ENCODE peak calls at places on chromosomes 4 and X, in ten cellular contexts. One of them, this sample, is unnamed.

GRCh38 chrX:63506320-63506719 is 155.2 kb upstream of the SPIN4 start:
- DNase-seq in psoas muscle: no peak
- DNase-seq in skeletal muscle cell: no peak
- DNase-seq in right atrium auricular region: no peak
- DNase-seq in NT2/D1: peak
- DNase-seq in prostate gland: no peak
- DNase-seq in cardiac muscle cell: peak
- DNase-seq in CD4-positive, CD25-positive, alpha-beta regulatory T cell: peak
- DNase-seq in tibial artery: no peak
- DNase-seq in fibroblast of pulmonary artery: peak
- DNase-seq in this sample: no peak

GRCh38 chrX:9614016-9614415 is 149.2 kb downstream of the TBL1X start:
- DNase-seq in psoas muscle: no peak
- DNase-seq in skeletal muscle cell: no peak
- DNase-seq in right atrium auricular region: no peak
- DNase-seq in NT2/D1: no peak
- DNase-seq in prostate gland: no peak
- DNase-seq in cardiac muscle cell: no peak
- DNase-seq in CD4-positive, CD25-positive, alpha-beta regulatory T cell: no peak
- DNase-seq in tibial artery: no peak
- DNase-seq in fibroblast of pulmonary artery: peak
- DNase-seq in this sample: no peak

GRCh38 chrX:37367946-37368345 is 18.8 kb downstream of the PRRG1 start:
- DNase-seq in psoas muscle: no peak
- DNase-seq in skeletal muscle cell: no peak
- DNase-seq in right atrium auricular region: no peak
- DNase-seq in NT2/D1: no peak
- DNase-seq in prostate gland: no peak
- DNase-seq in cardiac muscle cell: no peak
- DNase-seq in CD4-positive, CD25-positive, alpha-beta regulatory T cell: no peak
- DNase-seq in tibial artery: no peak
- DNase-seq in fibroblast of pulmonary artery: peak
- DNase-seq in this sample: no peak

GRCh38 chr4:13640149-13640671 is 12.7 kb upstream of the BOD1L1 start:
- DNase-seq in psoas muscle: no peak
- DNase-seq in skeletal muscle cell: peak
- DNase-seq in right atrium auricular region: no peak
- DNase-seq in NT2/D1: peak
- DNase-seq in prostate gland: no peak
- DNase-seq in cardiac muscle cell: no peak
- DNase-seq in CD4-positive, CD25-positive, alpha-beta regulatory T cell: no peak
- DNase-seq in tibial artery: no peak
- DNase-seq in fibroblast of pulmonary artery: peak
- DNase-seq in this sample: no peak

GRCh38 chr4:100962698-100963097 is 384.6 kb downstream of the PPP3CA start:
- DNase-seq in psoas muscle: no peak
- DNase-seq in skeletal muscle cell: no peak
- DNase-seq in right atrium auricular region: no peak
- DNase-seq in NT2/D1: no peak
- DNase-seq in prostate gland: no peak
- DNase-seq in cardiac muscle cell: no peak
- DNase-seq in CD4-positive, CD25-positive, alpha-beta regulatory T cell: no peak
- DNase-seq in tibial artery: no peak
- DNase-seq in fibroblast of pulmonary artery: no peak
- DNase-seq in this sample: no peak

GRCh38 chrX:80432441-80432840 is 12.2 kb downstream of the TENT5D start:
- DNase-seq in psoas muscle: no peak
- DNase-seq in skeletal muscle cell: no peak
- DNase-seq in right atrium auricular region: no peak
- DNase-seq in NT2/D1: no peak
- DNase-seq in prostate gland: no peak
- DNase-seq in cardiac muscle cell: no peak
- DNase-seq in CD4-positive, CD25-positive, alpha-beta regulatory T cell: no peak
- DNase-seq in tibial artery: no peak
- DNase-seq in fibroblast of pulmonary artery: no peak
- DNase-seq in this sample: no peak

GRCh38 chr4:79078339-79078738 is 139.1 kb upstream of the PAQR3 start:
- DNase-seq in psoas muscle: no peak
- DNase-seq in skeletal muscle cell: no peak
- DNase-seq in right atrium auricular region: no peak
- DNase-seq in NT2/D1: no peak
- DNase-seq in prostate gland: peak
- DNase-seq in cardiac muscle cell: no peak
- DNase-seq in CD4-positive, CD25-positive, alpha-beta regulatory T cell: no peak
- DNase-seq in tibial artery: peak
- DNase-seq in fibroblast of pulmonary artery: no peak
- DNase-seq in this sample: no peak

GRCh38 chrX:150410513-150410912 is 47.4 kb downstream of the MAMLD1 start:
- DNase-seq in psoas muscle: no peak
- DNase-seq in skeletal muscle cell: no peak
- DNase-seq in right atrium auricular region: no peak
- DNase-seq in NT2/D1: no peak
- DNase-seq in prostate gland: no peak
- DNase-seq in cardiac muscle cell: no peak
- DNase-seq in CD4-positive, CD25-positive, alpha-beta regulatory T cell: peak
- DNase-seq in tibial artery: no peak
- DNase-seq in fibroblast of pulmonary artery: no peak
- DNase-seq in this sample: no peak

GRCh38 chrX:1462596-1463251 is 10.0 kb upstream of the ASMTL start:
- DNase-seq in psoas muscle: no peak
- DNase-seq in skeletal muscle cell: no peak
- DNase-seq in right atrium auricular region: peak
- DNase-seq in NT2/D1: no peak
- DNase-seq in prostate gland: no peak
- DNase-seq in cardiac muscle cell: no peak
- DNase-seq in CD4-positive, CD25-positive, alpha-beta regulatory T cell: peak
- DNase-seq in tibial artery: peak
- DNase-seq in fibroblast of pulmonary artery: peak
- DNase-seq in this sample: peak

GRCh38 chr4:155679343-155679742 is 12.7 kb downstream of the GUCY1A1 start:
- DNase-seq in psoas muscle: no peak
- DNase-seq in skeletal muscle cell: no peak
- DNase-seq in right atrium auricular region: no peak
- DNase-seq in NT2/D1: no peak
- DNase-seq in prostate gland: peak
- DNase-seq in cardiac muscle cell: peak
- DNase-seq in CD4-positive, CD25-positive, alpha-beta regulatory T cell: no peak
- DNase-seq in tibial artery: peak
- DNase-seq in fibroblast of pulmonary artery: peak
- DNase-seq in this sample: no peak

GRCh38 chr4:38099908-38100407 is 139.8 kb downstream of the PTTG2 start:
- DNase-seq in psoas muscle: no peak
- DNase-seq in skeletal muscle cell: peak
- DNase-seq in right atrium auricular region: no peak
- DNase-seq in NT2/D1: no peak
- DNase-seq in prostate gland: no peak
- DNase-seq in cardiac muscle cell: no peak
- DNase-seq in CD4-positive, CD25-positive, alpha-beta regulatory T cell: no peak
- DNase-seq in tibial artery: no peak
- DNase-seq in fibroblast of pulmonary artery: peak
- DNase-seq in this sample: no peak

GRCh38 chr4:47013373-47013772 is 18.0 kb upstream of the GABRB1 start:
- DNase-seq in psoas muscle: no peak
- DNase-seq in skeletal muscle cell: no peak
- DNase-seq in right atrium auricular region: no peak
- DNase-seq in NT2/D1: no peak
- DNase-seq in prostate gland: no peak
- DNase-seq in cardiac muscle cell: no peak
- DNase-seq in CD4-positive, CD25-positive, alpha-beta regulatory T cell: no peak
- DNase-seq in tibial artery: no peak
- DNase-seq in fibroblast of pulmonary artery: no peak
- DNase-seq in this sample: no peak

GRCh38 chrX:78119521-78120227 is 15.6 kb downstream of the PGK1 start:
- DNase-seq in psoas muscle: no peak
- DNase-seq in skeletal muscle cell: no peak
- DNase-seq in right atrium auricular region: no peak
- DNase-seq in NT2/D1: no peak
- DNase-seq in prostate gland: no peak
- DNase-seq in cardiac muscle cell: no peak
- DNase-seq in CD4-positive, CD25-positive, alpha-beta regulatory T cell: no peak
- DNase-seq in tibial artery: no peak
- DNase-seq in fibroblast of pulmonary artery: peak
- DNase-seq in this sample: no peak

GRCh38 chr4:125346616-125347015 is 31.9 kb downstream of the FAT4 start:
- DNase-seq in psoas muscle: no peak
- DNase-seq in skeletal muscle cell: no peak
- DNase-seq in right atrium auricular region: no peak
- DNase-seq in NT2/D1: no peak
- DNase-seq in prostate gland: no peak
- DNase-seq in cardiac muscle cell: no peak
- DNase-seq in CD4-positive, CD25-positive, alpha-beta regulatory T cell: no peak
- DNase-seq in tibial artery: no peak
- DNase-seq in fibroblast of pulmonary artery: no peak
- DNase-seq in this sample: no peak

DNA sequence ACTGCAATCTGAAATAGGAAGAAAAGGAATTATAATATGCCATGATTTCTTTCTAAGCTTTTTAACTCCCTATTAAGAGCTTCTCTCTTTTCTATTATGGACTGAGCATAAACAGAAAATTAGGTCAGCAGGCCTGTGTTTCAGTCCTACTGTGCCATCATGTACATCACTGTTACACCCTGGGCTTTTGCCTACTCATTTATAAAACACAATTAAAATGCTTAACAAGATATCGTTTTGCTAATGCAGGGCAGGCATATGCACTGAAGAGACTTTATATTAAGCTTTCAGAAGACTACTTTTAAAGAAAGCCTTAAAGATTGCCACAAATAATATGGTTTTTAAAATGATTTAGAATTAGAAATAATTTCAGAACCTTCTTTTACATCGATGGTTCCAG is 828 bp upstream of the BBS12 start:
- DNase-seq in psoas muscle: no peak
- DNase-seq in skeletal muscle cell: no peak
- DNase-seq in right atrium auricular region: no peak
- DNase-seq in NT2/D1: no peak
- DNase-seq in prostate gland: no peak
- DNase-seq in cardiac muscle cell: no peak
- DNase-seq in CD4-positive, CD25-positive, alpha-beta regulatory T cell: no peak
- DNase-seq in tibial artery: no peak
- DNase-seq in fibroblast of pulmonary artery: no peak
- DNase-seq in this sample: no peak
- H3K4me3 ChIP-seq in psoas muscle: peak
- H3K4me3 ChIP-seq in skeletal muscle cell: no peak
- H3K4me3 ChIP-seq in right atrium auricular region: peak
- H3K4me3 ChIP-seq in NT2/D1: no peak
- H3K4me3 ChIP-seq in prostate gland: no peak
- H3K4me3 ChIP-seq in cardiac muscle cell: peak
- H3K4me3 ChIP-seq in CD4-positive, CD25-positive, alpha-beta regulatory T cell: peak
- H3K4me3 ChIP-seq in tibial artery: peak
- H3K4me3 ChIP-seq in fibroblast of pulmonary artery: peak
- H3K4me3 ChIP-seq in this sample: peak

GRCh38 chrX:47283015-47283771 is 50.4 kb downstream of the USP11 start:
- DNase-seq in psoas muscle: no peak
- DNase-seq in skeletal muscle cell: peak
- DNase-seq in right atrium auricular region: no peak
- DNase-seq in NT2/D1: no peak
- DNase-seq in prostate gland: peak
- DNase-seq in cardiac muscle cell: no peak
- DNase-seq in CD4-positive, CD25-positive, alpha-beta regulatory T cell: no peak
- DNase-seq in tibial artery: no peak
- DNase-seq in fibroblast of pulmonary artery: peak
- DNase-seq in this sample: no peak
- H3K4me3 ChIP-seq in psoas muscle: no peak
- H3K4me3 ChIP-seq in skeletal muscle cell: peak
- H3K4me3 ChIP-seq in right atrium auricular region: no peak
- H3K4me3 ChIP-seq in NT2/D1: no peak
- H3K4me3 ChIP-seq in prostate gland: no peak
- H3K4me3 ChIP-seq in cardiac muscle cell: no peak
- H3K4me3 ChIP-seq in CD4-positive, CD25-positive, alpha-beta regulatory T cell: peak
- H3K4me3 ChIP-seq in tibial artery: no peak
- H3K4me3 ChIP-seq in fibroblast of pulmonary artery: no peak
- H3K4me3 ChIP-seq in this sample: no peak

DNA sequence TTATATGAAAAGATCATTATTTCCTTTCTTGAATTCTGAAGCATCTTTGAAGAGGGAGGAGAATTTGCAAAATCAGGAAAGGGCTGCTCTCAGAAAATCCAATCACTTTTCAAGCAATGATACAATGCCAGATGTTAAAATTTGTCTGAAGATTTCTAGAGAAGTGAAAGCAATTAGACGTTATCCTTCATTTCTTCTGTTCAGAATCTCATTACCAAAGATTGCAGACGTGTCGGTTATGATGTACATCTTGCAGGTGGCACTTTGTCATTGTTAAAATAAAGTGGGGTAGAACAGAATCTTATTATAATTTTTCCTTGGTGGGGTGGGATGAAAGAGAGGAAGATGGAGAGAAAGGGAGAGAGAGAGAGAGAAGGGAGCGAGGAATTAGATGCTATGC is 296.4 kb upstream of the STS start:
- DNase-seq in psoas muscle: no peak
- DNase-seq in skeletal muscle cell: no peak
- DNase-seq in right atrium auricular region: no peak
- DNase-seq in NT2/D1: no peak
- DNase-seq in prostate gland: no peak
- DNase-seq in cardiac muscle cell: no peak
- DNase-seq in CD4-positive, CD25-positive, alpha-beta regulatory T cell: no peak
- DNase-seq in tibial artery: no peak
- DNase-seq in fibroblast of pulmonary artery: no peak
- DNase-seq in this sample: no peak
- H3K4me3 ChIP-seq in psoas muscle: no peak
- H3K4me3 ChIP-seq in skeletal muscle cell: no peak
- H3K4me3 ChIP-seq in right atrium auricular region: no peak
- H3K4me3 ChIP-seq in NT2/D1: no peak
- H3K4me3 ChIP-seq in prostate gland: no peak
- H3K4me3 ChIP-seq in cardiac muscle cell: no peak
- H3K4me3 ChIP-seq in CD4-positive, CD25-positive, alpha-beta regulatory T cell: no peak
- H3K4me3 ChIP-seq in tibial artery: no peak
- H3K4me3 ChIP-seq in fibroblast of pulmonary artery: no peak
- H3K4me3 ChIP-seq in this sample: no peak

GRCh38 chr4:138192113-138192512 is 50.0 kb downstream of the SLC7A11 start:
- DNase-seq in psoas muscle: no peak
- DNase-seq in skeletal muscle cell: no peak
- DNase-seq in right atrium auricular region: no peak
- DNase-seq in NT2/D1: no peak
- DNase-seq in prostate gland: no peak
- DNase-seq in cardiac muscle cell: no peak
- DNase-seq in CD4-positive, CD25-positive, alpha-beta regulatory T cell: no peak
- DNase-seq in tibial artery: no peak
- DNase-seq in fibroblast of pulmonary artery: no peak
- DNase-seq in this sample: no peak

GRCh38 chr4:138193963-138194362 is 48.2 kb downstream of the SLC7A11 start:
- DNase-seq in psoas muscle: no peak
- DNase-seq in skeletal muscle cell: no peak
- DNase-seq in right atrium auricular region: no peak
- DNase-seq in NT2/D1: no peak
- DNase-seq in prostate gland: no peak
- DNase-seq in cardiac muscle cell: no peak
- DNase-seq in CD4-positive, CD25-positive, alpha-beta regulatory T cell: no peak
- DNase-seq in tibial artery: no peak
- DNase-seq in fibroblast of pulmonary artery: no peak
- DNase-seq in this sample: no peak

GRCh38 chr4:138199568-138200235 is 42.4 kb downstream of the SLC7A11 start:
- DNase-seq in psoas muscle: no peak
- DNase-seq in skeletal muscle cell: no peak
- DNase-seq in right atrium auricular region: no peak
- DNase-seq in NT2/D1: no peak
- DNase-seq in prostate gland: peak
- DNase-seq in cardiac muscle cell: no peak
- DNase-seq in CD4-positive, CD25-positive, alpha-beta regulatory T cell: no peak
- DNase-seq in tibial artery: no peak
- DNase-seq in fibroblast of pulmonary artery: peak
- DNase-seq in this sample: no peak

GRCh38 chr4:138200236-138200590 is 41.9 kb downstream of the SLC7A11 start:
- DNase-seq in psoas muscle: no peak
- DNase-seq in skeletal muscle cell: no peak
- DNase-seq in right atrium auricular region: no peak
- DNase-seq in NT2/D1: no peak
- DNase-seq in prostate gland: no peak
- DNase-seq in cardiac muscle cell: no peak
- DNase-seq in CD4-positive, CD25-positive, alpha-beta regulatory T cell: no peak
- DNase-seq in tibial artery: no peak
- DNase-seq in fibroblast of pulmonary artery: no peak
- DNase-seq in this sample: no peak

GRCh38 chr4:138196153-138196552 is 46.0 kb downstream of the SLC7A11 start:
- DNase-seq in psoas muscle: no peak
- DNase-seq in skeletal muscle cell: no peak
- DNase-seq in right atrium auricular region: no peak
- DNase-seq in NT2/D1: no peak
- DNase-seq in prostate gland: no peak
- DNase-seq in cardiac muscle cell: no peak
- DNase-seq in CD4-positive, CD25-positive, alpha-beta regulatory T cell: no peak
- DNase-seq in tibial artery: no peak
- DNase-seq in fibroblast of pulmonary artery: no peak
- DNase-seq in this sample: no peak
- H3K4me3 ChIP-seq in psoas muscle: no peak
- H3K4me3 ChIP-seq in skeletal muscle cell: no peak
- H3K4me3 ChIP-seq in right atrium auricular region: no peak
- H3K4me3 ChIP-seq in NT2/D1: no peak
- H3K4me3 ChIP-seq in prostate gland: no peak
- H3K4me3 ChIP-seq in cardiac muscle cell: no peak
- H3K4me3 ChIP-seq in CD4-positive, CD25-positive, alpha-beta regulatory T cell: no peak
- H3K4me3 ChIP-seq in tibial artery: no peak
- H3K4me3 ChIP-seq in fibroblast of pulmonary artery: no peak
- H3K4me3 ChIP-seq in this sample: no peak